ENCODE peak calls at places on chromosomes 2 and 18, in six cellular contexts. V is AML-193; D is omental fat pad; R is stimulated activated effector memory CD8-positive, alpha-beta T cell treated with anti-CD3 and anti-CD28 coated beads, Interleukin-12 subunit alpha, Interleukin-12 subunit beta, amount 100 ng/mL, for 72 hours; Z is DMS 273 treated with DMSO at 0.1 percent for 48 hours; L is mammary epithelial cell. A is an unnamed sample.
A peak's percentile ranks its signal among the peaks of the same experiment; 100 is the strongest.

GRCh38 chr2:25711641-25712369 is 38.4 kb upstream of the DTNB start:
- DNase-seq in V (no peak), D (no peak), R (no peak), Z (no peak), L (no peak), A (no peak)

GRCh38 chr2:26276488-26276887 is 31.7 kb downstream of the HADHB start:
- DNase-seq in V (no peak), D (no peak), R (no peak), Z (no peak), L (no peak), A (no peak)

GRCh38 chr18:12008842-12009580 is 27.7 kb downstream of the IMPA2 start:
- DNase-seq in V (no peak), D (no peak), R (no peak), Z (no peak), L (no peak), A (no peak)

GRCh38 chr2:237870126-237870525 is 10.7 kb downstream of the RAMP1 start:
- DNase-seq in V (no peak), D (no peak), R (no peak), Z (no peak), L (no peak), A (no peak)

GRCh38 chr2:161307676-161308075 is 549 bp upstream of the PSMD14 start:
- DNase-seq in V (peak; percentile 19), D (no peak), R (no peak), Z (no peak), L (peak; percentile 3), A (no peak)

GRCh38 chr2:10926191-10926830 is 14.6 kb downstream of the KCNF1 start:
- DNase-seq in V (no peak), D (no peak), R (no peak), Z (no peak), L (no peak), A (no peak)

GRCh38 chr2:203327582-203327917 is 644 bp upstream of the ABI2 start:
- DNase-seq in V (no peak), D (no peak), R (no peak), Z (no peak), L (no peak), A (no peak)

GRCh38 chr2:33616873-33617272 is 17.8 kb upstream of the FAM98A start:
- DNase-seq in V (no peak), D (no peak), R (peak; percentile 23), Z (no peak), L (no peak), A (no peak)

GRCh38 chr2:231390667-231391066 is 4.8 kb upstream of the B3GNT7 start:
- DNase-seq in V (peak; percentile 35), D (no peak), R (no peak), Z (no peak), L (no peak), A (no peak)

GRCh38 chr18:79781331-79781941 is 16.3 kb upstream of the KCNG2 start:
- DNase-seq in V (no peak), D (no peak), R (no peak), Z (no peak), L (no peak), A (no peak)

GRCh38 chr18:22943847-22944246 is 10.7 kb downstream of the RBBP8 start:
- DNase-seq in V (no peak), D (no peak), R (no peak), Z (no peak), L (no peak), A (no peak)

GRCh38 chr2:68756178-68756577 is 21.6 kb downstream of the ARHGAP25 start:
- DNase-seq in V (no peak), D (no peak), R (peak; percentile 41), Z (no peak), L (no peak), A (no peak)

GRCh38 chr2:170512271-170512670 is 202.9 kb upstream of the SP5 start:
- DNase-seq in V (no peak), D (no peak), R (no peak), Z (peak; percentile 54), L (no peak), A (no peak)

GRCh38 chr2:114727012-114727411 is 284.6 kb downstream of the DPP10 start:
- DNase-seq in V (no peak), D (no peak), R (no peak), Z (no peak), L (no peak), A (no peak)

GRCh38 chr2:53075760-53076159 is 691.8 kb upstream of the CHAC2 start:
- DNase-seq in V (no peak), D (peak; percentile 26), R (no peak), Z (no peak), L (no peak), A (no peak)

GRCh38 chr2:112787294-112787693 is 3.0 kb upstream of the IL1A start:
- DNase-seq in V (no peak), D (no peak), R (no peak), Z (no peak), L (no peak), A (no peak)

GRCh38 chr2:171389780-171390179 is 44.0 kb downstream of the METTL8 start:
- DNase-seq in V (no peak), D (no peak), R (no peak), Z (no peak), L (no peak), A (no peak)

GRCh38 chr18:54387631-54388030 is 29.9 kb downstream of the C18orf54 start:
- DNase-seq in V (no peak), D (no peak), R (no peak), Z (no peak), L (no peak), A (no peak)

GRCh38 chr18:79912994-79913831 is 38.2 kb downstream of the SLC66A2 start:
- DNase-seq in V (no peak), D (no peak), R (no peak), Z (no peak), L (no peak), A (peak; percentile 15)

GRCh38 chr2:202577250-202578183 is 57.3 kb upstream of the FAM117B start:
- DNase-seq in V (no peak), D (no peak), R (no peak), Z (no peak), L (no peak), A (no peak)